ENCODE peak calls at places on chromosomes 7 and 10, in nine cellular contexts. Q is endothelial cell, P is heart right ventricle, W is adrenal gland, T is endothelial cell of umbilical vein, O is kidney, U is MM.1S, V is fibroblast of pulmonary artery, S is fibroblast of mammary gland. Z is an unnamed sample.

GRCh38 chr10:53893061-53893460 is 908.0 kb downstream of the PCDH15 start:
- DNase-seq in Q (no peak), P (no peak), W (no peak), T (no peak), O (no peak), U (no peak), V (no peak), S (no peak), Z (no peak)

GRCh38 chr7:99953649-99954048 is 22.2 kb downstream of the AZGP1 start:
- DNase-seq in Q (no peak), P (no peak), W (peak), T (no peak), O (no peak), U (no peak), V (peak), S (peak), Z (no peak)

GRCh38 chr7:127673902-127674301 is 21.9 kb downstream of the SND1 start:
- DNase-seq in Q (no peak), P (no peak), W (no peak), T (no peak), O (no peak), U (no peak), V (no peak), S (peak), Z (no peak)

GRCh38 chr10:4819707-4820106 is 6.3 kb upstream of the AKR1E2 start:
- DNase-seq in Q (no peak), P (no peak), W (no peak), T (no peak), O (no peak), U (no peak), V (no peak), S (no peak), Z (no peak)

GRCh38 chr10:60974463-60975149 is 30.6 kb upstream of the RHOBTB1 start:
- DNase-seq in Q (no peak), P (no peak), W (no peak), T (no peak), O (no peak), U (no peak), V (no peak), S (peak), Z (no peak)

GRCh38 chr7:85191383-85191782 is 4.5 kb upstream of the SEMA3D start:
- DNase-seq in Q (no peak), P (no peak), W (no peak), T (peak), O (no peak), U (peak), V (peak), S (peak), Z (no peak)

GRCh38 chr10:68876246-68876918 is 24.7 kb upstream of the DDX50 start:
- DNase-seq in Q (no peak), P (no peak), W (no peak), T (no peak), O (no peak), U (no peak), V (no peak), S (no peak), Z (no peak)

GRCh38 chr7:137032436-137032835 is 164.0 kb downstream of the CHRM2 start:
- DNase-seq in Q (no peak), P (no peak), W (no peak), T (no peak), O (no peak), U (no peak), V (no peak), S (no peak), Z (no peak)

GRCh38 chr7:77903597-77903996 is 105.0 kb downstream of the PHTF2 start:
- DNase-seq in Q (no peak), P (no peak), W (no peak), T (no peak), O (no peak), U (no peak), V (no peak), S (peak), Z (no peak)

GRCh38 chr10:131690805-131691239 is 210.0 kb upstream of the PPP2R2D start:
- DNase-seq in Q (no peak), P (no peak), W (no peak), T (no peak), O (peak), U (no peak), V (no peak), S (no peak), Z (no peak)

GRCh38 chr10:30980951-30981616 is 50.6 kb downstream of the ZNF438 start:
- DNase-seq in Q (no peak), P (peak), W (peak), T (peak), O (peak), U (no peak), V (peak), S (peak), Z (no peak)

GRCh38 chr10:60778214-60778977 is at the start of gene CDK1:
- DNase-seq in Q (peak), P (peak), W (peak), T (peak), O (peak), U (peak), V (peak), S (peak), Z (peak)

GRCh38 chr7:96297873-96298272 is 24.0 kb downstream of the SLC25A13 start:
- DNase-seq in Q (no peak), P (no peak), W (no peak), T (no peak), O (no peak), U (no peak), V (no peak), S (no peak), Z (no peak)

GRCh38 chr7:75998038-75998437 is 3.6 kb upstream of the TMEM120A start:
- DNase-seq in Q (no peak), P (no peak), W (no peak), T (no peak), O (no peak), U (no peak), V (no peak), S (no peak), Z (no peak)

GRCh38 chr7:28768577-28769147 is 189.5 kb downstream of the TRIL start:
- DNase-seq in Q (no peak), P (no peak), W (no peak), T (no peak), O (no peak), U (no peak), V (peak), S (peak), Z (no peak)

GRCh38 chr10:68471586-68472408 is at the start of gene DNA2:
- DNase-seq in Q (peak), P (peak), W (peak), T (peak), O (peak), U (peak), V (peak), S (peak), Z (peak)

GRCh38 chr7:6648815-6649104 is 11.6 kb downstream of the ZNF316 start:
- DNase-seq in Q (no peak), P (no peak), W (no peak), T (no peak), O (peak), U (no peak), V (no peak), S (no peak), Z (no peak)

GRCh38 chr10:105586451-105587098 is 945.5 kb downstream of the SORCS3 start:
- DNase-seq in Q (no peak), P (no peak), W (no peak), T (no peak), O (no peak), U (no peak), V (no peak), S (no peak), Z (no peak)

GRCh38 chr7:74429153-74429747 is 24.5 kb upstream of the GTF2IRD1 start:
- DNase-seq in Q (no peak), P (no peak), W (no peak), T (no peak), O (peak), U (no peak), V (peak), S (peak), Z (no peak)

GRCh38 chr7:64876792-64877713 is 26.0 kb upstream of the ZNF273 start:
- DNase-seq in Q (peak), P (peak), W (peak), T (no peak), O (peak), U (peak), V (peak), S (peak), Z (peak)

GRCh38 chr10:44343836-44344235 is 41.1 kb downstream of the CXCL12 start:
- DNase-seq in Q (no peak), P (no peak), W (peak), T (no peak), O (no peak), U (no peak), V (no peak), S (no peak), Z (no peak)
- TF ChIP-seq CTCF in Q (no peak), P (no peak), W (no peak), T (no peak), O (no peak), U (no peak), V (no peak), S (no peak), Z (peak)

GRCh38 chr10:88095291-88095721 is 231.9 kb downstream of the PTEN start:
- DNase-seq in Q (no peak), P (no peak), W (no peak), T (no peak), O (no peak), U (no peak), V (no peak), S (peak), Z (no peak)

GRCh38 chr10:88092975-88093374 is 229.6 kb downstream of the PTEN start:
- DNase-seq in Q (no peak), P (peak), W (no peak), T (no peak), O (no peak), U (no peak), V (no peak), S (no peak), Z (no peak)

GRCh38 chr10:88095778-88096452 is 232.5 kb downstream of the PTEN start:
- DNase-seq in Q (no peak), P (no peak), W (no peak), T (no peak), O (no peak), U (no peak), V (no peak), S (no peak), Z (no peak)

GRCh38 chr10:88097092-88097894 is 233.9 kb downstream of the PTEN start:
- DNase-seq in Q (no peak), P (no peak), W (no peak), T (no peak), O (no peak), U (no peak), V (peak), S (peak), Z (no peak)

GRCh38 chr10:88094795-88095194 is 231.4 kb downstream of the PTEN start:
- DNase-seq in Q (no peak), P (no peak), W (no peak), T (no peak), O (no peak), U (no peak), V (no peak), S (no peak), Z (no peak)
- TF ChIP-seq CTCF in Q (no peak), P (no peak), W (no peak), T (no peak), O (no peak), U (no peak), V (no peak), S (no peak), Z (no peak)

GRCh38 chr7:157991761-157992160 is 595.9 kb downstream of the PTPRN2 start:
- DNase-seq in Q (no peak), P (no peak), W (no peak), T (no peak), O (peak), U (no peak), V (no peak), S (no peak), Z (no peak)

GRCh38 chr7:157994319-157994718 is 593.3 kb downstream of the PTPRN2 start:
- DNase-seq in Q (no peak), P (no peak), W (no peak), T (no peak), O (peak), U (no peak), V (no peak), S (no peak), Z (no peak)

GRCh38 chr7:157992511-157993160 is 595.0 kb downstream of the PTPRN2 start:
- DNase-seq in Q (no peak), P (no peak), W (no peak), T (no peak), O (peak), U (no peak), V (no peak), S (no peak), Z (no peak)

GRCh38 chr7:157991351-157991750 is 596.3 kb downstream of the PTPRN2 start:
- DNase-seq in Q (no peak), P (no peak), W (no peak), T (no peak), O (peak), U (no peak), V (no peak), S (no peak), Z (no peak)

GRCh38 chr7:157993406-157994105 is 594.1 kb downstream of the PTPRN2 start:
- DNase-seq in Q (no peak), P (no peak), W (no peak), T (no peak), O (peak), U (no peak), V (no peak), S (no peak), Z (no peak)
- TF ChIP-seq CTCF in Q (no peak), P (no peak), W (no peak), T (no peak), O (no peak), U (no peak), V (no peak), S (no peak), Z (no peak)

DNA sequence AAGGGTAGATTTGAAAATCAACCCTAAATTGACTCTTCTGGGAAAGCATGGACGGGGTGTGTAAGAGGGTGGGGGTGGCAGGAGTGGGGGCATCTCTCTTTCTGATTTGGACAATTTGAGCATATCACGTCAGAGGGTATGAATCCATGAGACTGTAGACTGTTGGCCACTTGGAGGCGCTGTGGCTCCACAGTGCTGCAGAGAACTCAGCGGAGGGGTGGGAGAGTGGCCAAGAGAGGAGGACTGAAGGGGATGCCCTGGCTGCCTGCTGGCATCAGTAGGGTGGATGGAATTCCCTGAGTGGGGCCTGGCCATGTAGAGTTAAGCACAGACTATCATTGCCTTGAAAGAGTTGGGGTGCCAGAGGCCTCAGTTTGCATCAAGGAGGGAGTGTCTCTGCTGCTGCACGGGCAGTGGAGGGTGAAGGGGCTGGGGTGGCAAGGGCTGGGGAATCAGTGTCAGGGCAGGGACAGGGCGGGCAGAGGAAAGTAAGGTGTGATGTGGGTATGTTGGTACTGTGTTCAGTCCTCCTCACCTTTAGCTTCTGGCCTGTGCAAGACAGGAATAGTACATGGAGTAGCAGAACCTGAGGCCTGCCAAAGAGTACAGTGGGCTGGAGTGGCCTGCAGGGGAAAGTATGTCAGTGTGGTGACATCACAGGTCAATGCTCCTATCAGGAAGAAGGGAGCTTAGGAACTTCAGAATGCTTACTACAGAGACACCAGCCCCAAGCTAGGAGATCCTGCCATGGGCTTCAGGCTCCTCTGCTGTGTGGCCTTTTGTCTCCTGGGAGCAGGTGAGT is 133.5 kb upstream of the PRSS58 start:
- DNase-seq in Q (peak), P (no peak), W (no peak), T (no peak), O (no peak), U (peak), V (no peak), S (no peak), Z (no peak)
- TF ChIP-seq CTCF in Q (peak), P (no peak), W (no peak), T (peak), O (no peak), U (peak), V (peak), S (peak), Z (peak)

GRCh38 chr7:150323682-150324365 is 479 bp upstream of the ACTR3C start:
- DNase-seq in Q (no peak), P (no peak), W (no peak), T (no peak), O (no peak), U (peak), V (no peak), S (no peak), Z (no peak)

GRCh38 chr7:150322114-150322832 is 882 bp upstream of the LRRC61 start:
- DNase-seq in Q (no peak), P (no peak), W (peak), T (no peak), O (no peak), U (peak), V (no peak), S (no peak), Z (no peak)

GRCh38 chr7:150324366-150324961 is 1.1 kb upstream of the ACTR3C start:
- DNase-seq in Q (no peak), P (no peak), W (peak), T (no peak), O (no peak), U (no peak), V (peak), S (peak), Z (no peak)

GRCh38 chr7:150321788-150322113 is 1.4 kb upstream of the LRRC61 start:
- DNase-seq in Q (no peak), P (no peak), W (no peak), T (no peak), O (no peak), U (no peak), V (no peak), S (no peak), Z (no peak)

DNA sequence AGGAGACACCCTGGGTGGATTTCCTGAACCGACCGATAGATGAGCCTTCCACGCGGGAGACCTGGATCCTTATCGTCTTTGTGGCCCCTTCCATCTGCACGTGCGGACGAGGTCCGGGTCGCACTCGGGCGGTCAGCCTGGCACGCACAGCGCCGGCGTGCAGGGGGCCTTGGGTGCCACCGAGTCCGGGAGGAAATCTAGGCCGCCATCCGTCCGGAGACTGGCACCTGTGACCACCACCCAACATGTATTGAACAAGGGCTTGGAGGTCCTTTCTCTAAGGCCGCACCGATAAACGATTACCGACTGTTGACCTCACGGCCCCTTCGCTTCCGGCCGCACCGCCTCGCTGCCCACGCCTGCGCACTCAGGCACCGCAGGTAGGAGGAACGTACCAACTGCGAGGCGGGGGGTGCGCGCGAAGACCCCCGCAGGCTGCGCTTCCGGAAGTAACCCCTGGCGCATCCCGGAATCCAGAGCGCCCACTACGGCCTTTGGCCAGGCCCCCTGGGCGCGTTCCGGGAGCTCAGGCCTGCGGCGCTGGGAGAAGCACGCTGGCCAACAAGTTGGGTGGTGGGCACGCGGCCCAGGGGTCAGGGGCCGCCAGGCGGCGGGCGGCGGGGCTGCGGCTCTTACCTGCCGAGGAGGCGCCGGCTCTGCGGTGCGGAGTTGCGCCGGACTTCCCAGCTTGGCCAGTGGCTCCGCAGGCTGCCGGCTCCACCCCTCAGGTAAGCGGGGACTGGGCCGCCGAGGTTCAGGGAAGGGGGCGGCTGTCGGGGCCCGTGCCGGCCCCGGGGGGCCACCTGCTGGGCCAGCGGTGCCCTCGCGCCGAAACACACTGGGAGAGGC is at the start of the genes ACTR3C and LRRC61:
- DNase-seq in Q (no peak), P (no peak), W (peak), T (no peak), O (peak), U (peak), V (no peak), S (no peak), Z (no peak)
- TF ChIP-seq CTCF in Q (peak), P (no peak), W (no peak), T (no peak), O (no peak), U (peak), V (no peak), S (no peak), Z (no peak)

DNA sequence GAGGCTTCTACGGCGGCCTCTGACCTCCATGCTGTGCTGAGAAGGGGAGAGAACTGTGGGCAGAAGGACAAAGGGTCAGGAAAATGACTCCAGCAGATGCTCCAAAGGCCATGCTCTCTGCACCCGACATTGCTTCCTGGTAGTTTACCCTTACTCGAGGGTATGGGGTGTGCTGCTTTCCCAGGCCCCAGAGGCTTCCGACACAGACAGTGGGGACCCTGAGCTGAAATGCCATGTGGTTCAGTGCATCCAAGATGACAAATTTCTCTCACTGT is 130.9 kb downstream of the PTPN20 start:
- DNase-seq in Q (no peak), P (no peak), W (no peak), T (no peak), O (no peak), U (no peak), V (no peak), S (no peak), Z (no peak)
- TF ChIP-seq CTCF in Q (no peak), P (no peak), W (no peak), T (no peak), O (no peak), U (no peak), V (no peak), S (no peak), Z (no peak)